ENCODE peak calls at places on chromosomes 5 and 9, in four cellular contexts. H is NCI-H510A treated with DMSO at 0.1 percent for 48 hours, X is Ammon's horn, U is head of caudate nucleus. K is an unnamed sample.

GRCh38 chr5:112737088-112737471 is 605 bp upstream of the APC start:
- DNase-seq in U (no peak), H (no peak), X (no peak), K (no peak)

GRCh38 chr9:134562146-134562753 is 79.4 kb upstream of the COL5A1 start:
- DNase-seq in H (no peak), U (no peak), X (no peak), K (no peak)

GRCh38 chr5:154370730-154371334 is 75.0 kb upstream of the SAP30L start:
- DNase-seq in U (no peak), H (no peak), X (peak), K (no peak)

GRCh38 chr9:137441289-137441934 is at the start of gene ENTPD8:
- DNase-seq in H (peak), X (no peak), U (no peak), K (no peak)

GRCh38 chr9:35510745-35511428 is 21.0 kb downstream of the RUSC2 start:
- DNase-seq in U (no peak), H (no peak), X (no peak), K (peak)

GRCh38 chr5:78511116-78511906 is 137.3 kb downstream of the LHFPL2 start:
- DNase-seq in H (no peak), X (peak), U (no peak), K (no peak)

GRCh38 chr9:7185612-7186011 is 427.8 kb downstream of the KDM4C start:
- DNase-seq in X (no peak), U (no peak), H (no peak), K (peak)

GRCh38 chr9:35645736-35646582 is 4.8 kb downstream of the SIT1 start:
- DNase-seq in H (peak), U (no peak), X (no peak), K (no peak)

GRCh38 chr9:14066815-14067214 is 247.1 kb downstream of the NFIB start:
- DNase-seq in H (no peak), X (no peak), U (no peak), K (peak)

GRCh38 chr9:6272229-6272597 is 56.0 kb upstream of the TPD52L3 start:
- DNase-seq in X (no peak), U (no peak), H (peak), K (no peak)

GRCh38 chr5:96338624-96339023 is 94.4 kb downstream of the PCSK1 start:
- DNase-seq in H (no peak), U (no peak), X (peak), K (no peak)

GRCh38 chr9:35666045-35666444 is 1.1 kb upstream of the ARHGEF39 start:
- DNase-seq in H (no peak), X (no peak), U (no peak), K (no peak)

GRCh38 chr9:93682155-93682968 is 106.0 kb downstream of the PHF2 start:
- DNase-seq in H (peak), U (peak), X (peak), K (peak)

GRCh38 chr5:68406767-68407232 is 191.2 kb downstream of the PIK3R1 start:
- DNase-seq in X (peak), H (peak), U (no peak), K (no peak)

GRCh38 chr9:129383415-129384088 is 205.5 kb upstream of the IER5L start:
- DNase-seq in X (peak), U (peak), H (peak), K (peak)

GRCh38 chr5:111106320-111106948 is 14.3 kb downstream of the WDR36 start:
- DNase-seq in U (no peak), X (no peak), H (no peak), K (no peak)

GRCh38 chr5:15914603-15915002 is 265.0 kb downstream of the MARCHF11 start:
- DNase-seq in X (no peak), U (no peak), H (no peak), K (no peak)

GRCh38 chr9:91994422-91994821 is 44.4 kb upstream of the ROR2 start:
- DNase-seq in H (peak), U (no peak), X (no peak), K (no peak)

GRCh38 chr9:93304574-93305496 is 120.9 kb downstream of the WNK2 start:
- DNase-seq in X (peak), H (peak), U (peak), K (peak)

K was measured in dermis microvascular lymphatic vessel endothelial cell.